ENCODE peak calls at places on chromosomes 7 and 10, in nine cellular contexts. X is HS-5, G is NAMALWA, F is NB4, A is NCI-H1694 treated with DMSO at 0.1 percent for 48 hours, V is left cardiac atrium, H is amniotic stem cell, M is OCI-LY7, Z is choroid plexus epithelial cell. E is an unnamed sample.

GRCh38 chr10:29482591-29483421 is 152.0 kb downstream of the SVIL start:
- DNase-seq in X (no peak), G (no peak), F (peak; percentile 68), A (peak; percentile 6), V (no peak), H (peak; percentile 10), M (peak; percentile 75), Z (peak; percentile 89), E (no peak)

GRCh38 chr7:10913457-10913856 is 60.2 kb upstream of the PHF14 start:
- DNase-seq in X (no peak), G (no peak), F (peak; percentile 38), A (no peak), V (no peak), H (no peak), M (no peak), Z (no peak), E (no peak)

GRCh38 chr10:117441812-117442443 is 66.7 kb upstream of the PDZD8 start:
- DNase-seq in X (peak; percentile 96), G (peak; percentile 5), F (peak; percentile 87), A (no peak), V (no peak), H (no peak), M (peak; percentile 2), Z (no peak), E (no peak)

GRCh38 chr10:72322280-72323058 is 32.2 kb downstream of the DNAJB12 start:
- DNase-seq in X (no peak), G (no peak), F (no peak), A (no peak), V (no peak), H (no peak), M (no peak), Z (no peak), E (peak; percentile 51)

GRCh38 chr7:151024435-151025056 is at the start of gene ATG9B:
- DNase-seq in X (no peak), G (no peak), F (no peak), A (no peak), V (no peak), H (no peak), M (no peak), Z (no peak), E (no peak)

GRCh38 chr10:7876541-7877127 is 58.3 kb downstream of the TAF3 start:
- DNase-seq in X (no peak), G (no peak), F (no peak), A (no peak), V (no peak), H (no peak), M (no peak), Z (no peak), E (no peak)

GRCh38 chr7:98556288-98556687 is 60.8 kb upstream of the NPTX2 start:
- DNase-seq in X (no peak), G (no peak), F (no peak), A (peak; percentile 77), V (no peak), H (no peak), M (no peak), Z (no peak), E (no peak)

GRCh38 chr10:18400201-18400910 is 251.0 kb downstream of the NSUN6 start:
- DNase-seq in X (no peak), G (no peak), F (no peak), A (no peak), V (no peak), H (no peak), M (no peak), Z (no peak), E (no peak)

GRCh38 chr10:63430091-63430998 is 35.4 kb downstream of the JMJD1C start:
- DNase-seq in X (no peak), G (no peak), F (no peak), A (no peak), V (no peak), H (peak; percentile 22), M (no peak), Z (peak; percentile 85), E (no peak)

GRCh38 chr7:26787696-26788095 is 76.7 kb downstream of the SKAP2 start:
- DNase-seq in X (no peak), G (no peak), F (no peak), A (no peak), V (no peak), H (no peak), M (no peak), Z (no peak), E (no peak)

E was measured in stimulated activated naive CD4-positive, alpha-beta T cell treated with Interleukin-2 at 50 U/mL for 16 hours.